ENCODE peak calls at places on chromosomes 11 and 22, in six cellular contexts. I, F, M, W, V and G are unnamed samples.
A peak's percentile ranks its signal among the peaks of the same experiment; 100 is the strongest.

GRCh38 chr11:31045335-31045734 is 324.2 kb downstream of the DCDC1 start:
- DNase-seq in M (no peak), W (no peak), F (no peak), I (peak; percentile 36), V (no peak), G (no peak)

GRCh38 chr11:31798057-31799035 is 12.8 kb downstream of the PAX6 start:
- DNase-seq in I (peak; percentile 67), W (no peak), V (no peak), F (no peak), M (no peak), G (no peak)

GRCh38 chr11:2138436-2139117 is 612 bp downstream of the IGF2 start:
- DNase-seq in F (no peak), V (no peak), W (no peak), M (peak; percentile 42), I (no peak), G (no peak)

GRCh38 chr11:8937159-8937558 is 4.4 kb upstream of the C11orf16 start:
- DNase-seq in V (no peak), W (no peak), M (no peak), F (no peak), I (no peak), G (no peak)

GRCh38 chr11:132643239-132643638 is 889.1 kb downstream of the OPCML start:
- DNase-seq in W (no peak), M (no peak), F (no peak), I (no peak), V (no peak), G (no peak)

GRCh38 chr22:29877620-29878019 is 5.4 kb upstream of the MTMR3 start:
- DNase-seq in F (no peak), M (no peak), V (no peak), W (no peak), I (no peak), G (no peak)

GRCh38 chr11:71204294-71204693 is 48.1 kb downstream of the SHANK2 start:
- DNase-seq in F (no peak), W (no peak), I (no peak), M (no peak), V (no peak), G (no peak)

GRCh38 chr22:27452245-27452644 is 349.3 kb downstream of the MN1 start:
- DNase-seq in F (no peak), V (no peak), M (no peak), I (no peak), W (no peak), G (no peak)

GRCh38 chr11:67504023-67504949 is 877 bp downstream of the PITPNM1 start:
- DNase-seq in V (no peak), F (no peak), W (peak; percentile 37), M (peak; percentile 82), I (peak; percentile 88), G (no peak)

GRCh38 chr22:31241936-31242335 is 29.8 kb downstream of the LIMK2 start:
- DNase-seq in W (no peak), I (no peak), M (no peak), F (no peak), V (no peak), G (no peak)
- TF ChIP-seq CTCF in W (no peak), I (peak; percentile 52), M (no peak), F (no peak), V (no peak), G (no peak)

DNA sequence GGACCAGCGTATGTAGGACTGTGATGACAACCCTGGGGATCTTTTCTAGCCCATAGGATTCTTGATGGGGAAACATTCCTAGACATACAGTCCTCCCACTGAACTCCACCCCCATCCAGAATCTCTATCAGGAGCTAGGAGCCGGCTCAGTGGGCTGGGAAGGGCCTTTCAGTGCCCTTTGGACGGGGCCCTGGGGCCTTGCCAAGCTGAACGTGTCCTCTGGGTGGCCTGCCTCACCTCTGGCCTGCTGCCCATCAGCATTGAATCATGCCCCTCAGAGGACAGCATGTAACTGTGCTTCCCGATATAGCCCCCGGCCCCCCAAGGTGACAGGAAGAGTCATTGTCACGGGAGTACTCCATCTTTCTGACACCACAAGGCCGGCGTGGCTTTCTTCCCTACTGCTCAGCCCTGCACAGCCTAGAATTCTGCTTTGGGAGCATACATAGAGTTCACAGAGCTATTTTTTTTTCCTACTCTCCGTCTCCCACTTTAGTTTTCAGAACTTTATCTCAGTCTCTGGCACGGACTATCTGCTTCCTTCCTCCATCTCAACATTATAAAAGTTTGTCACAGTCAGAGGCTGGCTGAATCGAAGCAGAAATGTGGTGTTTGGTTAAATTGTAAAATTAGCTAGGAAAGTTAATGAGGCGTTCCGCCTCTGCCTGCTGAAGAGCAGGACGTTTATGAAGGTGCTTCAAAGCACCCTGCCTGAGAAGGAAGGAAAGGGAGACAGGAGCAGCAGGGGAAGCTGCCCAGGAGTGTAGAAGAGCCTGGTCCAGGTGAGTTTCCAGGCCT is 111.9 kb downstream of the ZBTB16 start:
- DNase-seq in F (peak; percentile 65), W (peak; percentile 79), V (no peak), I (no peak), M (no peak), G (peak; percentile 92)
- TF ChIP-seq EP300 in F (peak; percentile 94), W (peak; percentile 95), V (no peak), I (no peak), M (no peak), G (peak; percentile 99)

GRCh38 chr11:12842933-12843636 is 166.0 kb upstream of the RASSF10 start:
- DNase-seq in M (peak; percentile 73), W (no peak), V (no peak), F (no peak), I (peak; percentile 32), G (no peak)
- H3K4me1 ChIP-seq in M (peaks cover 67% of the 10 kb centered on the region), W (peaks cover 68% of the 10 kb centered on the region), V (peaks cover 18% of the 10 kb centered on the region), F (peaks cover 61% of the 10 kb centered on the region), I (peaks cover 76% of the 10 kb centered on the region), G (peaks cover 26% of the 10 kb centered on the region)

DNA sequence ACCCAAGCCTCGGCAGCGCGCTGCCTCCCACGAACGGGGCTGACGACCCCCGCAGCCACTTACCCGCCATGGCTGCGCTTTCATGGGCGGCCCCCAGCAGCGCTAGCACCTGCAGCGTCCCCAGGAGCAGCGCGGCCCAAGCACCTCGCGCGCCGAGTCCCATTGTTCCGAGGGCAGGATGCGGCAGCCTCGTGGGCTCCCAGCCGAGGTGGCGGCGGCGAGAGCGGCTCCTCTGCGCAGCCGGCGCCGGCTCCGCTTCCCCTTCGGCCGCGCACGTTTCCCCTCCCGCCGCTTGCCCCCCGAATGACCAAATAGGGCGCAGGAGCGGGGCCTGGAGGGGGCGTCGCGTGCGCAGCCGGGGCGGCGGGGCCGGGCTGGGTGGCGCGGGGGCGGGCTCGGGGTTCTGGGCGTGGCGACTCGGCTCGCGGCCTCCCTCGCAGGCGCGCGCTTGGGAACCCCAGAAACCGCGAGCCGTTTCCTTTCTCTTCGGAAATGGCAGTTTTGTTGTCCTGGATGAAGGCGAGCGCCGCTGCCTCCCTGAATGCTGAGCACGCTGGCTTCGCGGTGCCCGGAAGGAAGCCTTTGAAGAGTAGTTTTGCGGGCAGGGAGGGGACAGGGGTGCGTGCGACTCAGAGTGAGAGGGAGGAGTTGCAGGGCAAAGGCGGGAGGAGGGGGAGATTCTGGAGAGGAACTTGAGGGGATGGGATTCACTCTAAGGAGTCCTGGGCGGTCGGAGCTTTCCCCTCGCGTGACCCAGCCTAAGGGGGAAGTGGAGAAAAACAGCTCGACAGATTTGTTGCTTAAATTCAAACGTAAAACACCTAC is at the start of gene TMEM123:
- DNase-seq in M (peak; percentile 89), V (peak; percentile 33), I (peak; percentile 93), W (peak; percentile 89), F (peak; percentile 57), G (peak; percentile 86)
- TF ChIP-seq CTCF in M (no peak), V (no peak), I (no peak), W (no peak), F (no peak), G (no peak)

DNA sequence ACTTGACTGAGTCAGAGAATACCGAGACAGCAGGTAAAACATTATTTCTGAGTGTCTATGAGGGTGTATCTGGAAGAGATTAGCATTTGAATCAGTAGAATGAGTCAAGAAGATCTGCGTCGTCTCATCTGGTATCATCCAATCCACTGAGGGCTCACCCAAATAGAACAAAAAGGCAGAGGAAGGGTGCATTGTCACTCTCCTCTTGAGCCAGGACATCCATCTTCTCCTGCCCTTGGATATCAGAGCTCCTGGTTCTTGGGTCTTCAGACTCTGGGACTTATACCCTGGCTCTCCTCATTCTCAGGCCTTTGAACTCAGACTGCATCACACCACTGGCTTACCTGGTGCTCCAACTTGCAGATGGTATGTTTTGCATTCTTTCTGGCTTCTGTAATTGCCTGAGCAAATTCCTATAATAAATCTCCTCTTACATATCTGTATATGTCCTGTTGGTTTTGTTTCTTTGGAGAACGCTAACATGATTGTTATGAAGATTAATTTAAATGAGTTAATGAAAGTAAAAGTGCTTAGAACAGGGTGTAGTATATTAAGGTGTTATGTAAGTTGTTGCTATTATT is 49.3 kb downstream of the ME3 start:
- DNase-seq in M (no peak), W (no peak), F (no peak), I (no peak), V (no peak), G (no peak)
- TF ChIP-seq EP300 in M (no peak), W (no peak), F (no peak), I (no peak), V (no peak), G (no peak)

GRCh38 chr11:73204711-73205121 is 13.4 kb upstream of the P2RY2 start:
- DNase-seq in I (no peak), V (no peak), W (peak; percentile 41), M (no peak), F (peak; percentile 28), G (no peak)
- H3K4me1 ChIP-seq in I (peaks cover 8% of the 10 kb centered on the region), V (peaks cover 11% of the 10 kb centered on the region), W (peaks cover 6% of the 10 kb centered on the region), M (peaks cover 10% of the 10 kb centered on the region), F (no peaks in the 10 kb centered on the region), G (no peaks in the 10 kb centered on the region)

GRCh38 chr11:58060939-58061672 is 30.4 kb downstream of the OR6Q1 start:
- DNase-seq in W (no peak), F (no peak), I (no peak), M (no peak), V (no peak), G (no peak)
- TF ChIP-seq CTCF in W (no peak), F (no peak), I (peak; percentile 35), M (no peak), V (peak; percentile 23), G (no peak)

GRCh38 chr11:111836766-111837165 is 34.6 kb downstream of the ALG9 start:
- DNase-seq in W (no peak), V (no peak), I (no peak), M (no peak), F (no peak), G (no peak)

GRCh38 chr11:111841370-111842053 is 29.9 kb downstream of the ALG9 start:
- DNase-seq in I (peak; percentile 73), W (peak; percentile 91), M (peak; percentile 67), F (peak; percentile 88), V (peak; percentile 46), G (peak; percentile 82)

GRCh38 chr11:111837366-111837891 is 34.0 kb downstream of the ALG9 start:
- DNase-seq in M (no peak), V (no peak), F (no peak), W (no peak), I (no peak), G (no peak)

GRCh38 chr11:111838054-111838453 is 33.3 kb downstream of the ALG9 start:
- DNase-seq in V (no peak), M (no peak), I (no peak), W (no peak), F (no peak), G (no peak)

GRCh38 chr11:111840143-111840542 is 31.2 kb downstream of the ALG9 start:
- DNase-seq in M (no peak), I (no peak), V (no peak), F (no peak), W (no peak), G (no peak)
- TF ChIP-seq EP300 in M (no peak), I (no peak), V (no peak), F (no peak), W (no peak), G (no peak)